ENCODE peak calls at places on chromosomes 1 and 21, in seven cellular contexts. S is Calu3, I is psoas muscle, K is cardiac muscle cell, W is AG10803, M is astrocyte of the spinal cord, H is K562. E is an unnamed sample.
A peak's percentile ranks its signal among the peaks of the same experiment; 100 is the strongest.

GRCh38 chr1:15693371-15693770 is 9.3 kb downstream of the PLEKHM2 start:
- DNase-seq in S (no peak), K (no peak), W (no peak), I (no peak), M (no peak), H (no peak), E (no peak)

GRCh38 chr21:36052860-36053766 is 7.2 kb downstream of the SETD4 start:
- DNase-seq in M (no peak), I (no peak), K (no peak), H (no peak), W (no peak), S (no peak), E (no peak)

GRCh38 chr1:224502459-224503160 is 68.0 kb upstream of the WDR26 start:
- DNase-seq in K (no peak), M (peak; percentile 49), W (no peak), I (no peak), S (no peak), H (peak; percentile 57), E (no peak)

GRCh38 chr1:233777571-233777970 is 126.9 kb upstream of the SLC35F3 start:
- DNase-seq in I (no peak), S (no peak), W (no peak), M (no peak), H (no peak), K (no peak), E (no peak)

GRCh38 chr1:89743788-89744187 is 77.0 kb upstream of the LRRC8D start:
- DNase-seq in W (peak; percentile 49), I (no peak), S (no peak), M (no peak), K (no peak), H (no peak), E (peak; percentile 10)

GRCh38 chr1:214590696-214591095 is 12.3 kb upstream of the CENPF start:
- DNase-seq in K (no peak), S (no peak), H (no peak), W (no peak), I (no peak), M (no peak), E (no peak)

GRCh38 chr1:234089396-234089795 is 184.9 kb downstream of the SLC35F3 start:
- DNase-seq in I (no peak), S (peak; percentile 8), M (no peak), K (no peak), H (peak; percentile 26), W (no peak), E (no peak)

GRCh38 chr1:39852876-39853275 is 30.4 kb downstream of the TRIT1 start:
- DNase-seq in I (no peak), K (no peak), W (no peak), H (no peak), S (no peak), M (no peak), E (no peak)

GRCh38 chr1:227939791-227940771 is 7.7 kb downstream of the WNT9A start:
- DNase-seq in K (no peak), H (no peak), W (no peak), S (no peak), M (no peak), I (no peak), E (no peak)

GRCh38 chr1:159922499-159923202 is 2.7 kb downstream of the TAGLN2 start:
- DNase-seq in S (peak; percentile 58), K (no peak), H (peak; percentile 56), W (peak; percentile 48), I (peak; percentile 56), M (no peak), E (peak; percentile 64)

GRCh38 chr1:46246548-46247432 is 773 bp upstream of the RAD54L start:
- DNase-seq in H (peak; percentile 69), K (no peak), M (no peak), W (peak; percentile 36), I (peak; percentile 40), S (no peak), E (peak; percentile 42)

GRCh38 chr1:182197555-182197954 is 136.0 kb upstream of the ZNF648 start:
- DNase-seq in W (peak; percentile 44), M (no peak), I (peak; percentile 40), H (no peak), K (no peak), S (no peak), E (no peak)

GRCh38 chr1:116763787-116764465 is 9.7 kb downstream of the CD2 start:
- DNase-seq in M (no peak), K (peak; percentile 46), S (peak; percentile 18), H (peak; percentile 75), I (no peak), W (no peak), E (no peak)

GRCh38 chr1:232170909-232171308 is 459.0 kb downstream of the SIPA1L2 start:
- DNase-seq in S (no peak), H (no peak), W (no peak), M (no peak), K (no peak), I (no peak), E (no peak)

GRCh38 chr1:218679988-218680743 is 335.0 kb downstream of the TGFB2 start:
- DNase-seq in K (no peak), H (no peak), I (no peak), M (peak; percentile 42), W (no peak), S (no peak), E (no peak)

GRCh38 chr1:121483961-121484424 is 299.2 kb downstream of the SRGAP2C start:
- DNase-seq in I (no peak), K (no peak), S (no peak), M (peak; percentile 41), W (peak; percentile 86), H (no peak), E (peak; percentile 97)

GRCh38 chr1:212514782-212515181 is 82.1 kb downstream of the NENF start:
- DNase-seq in M (no peak), W (no peak), S (no peak), H (no peak), K (no peak), I (peak; percentile 20), E (no peak)

GRCh38 chr1:51669191-51669590 is 52.3 kb downstream of the OSBPL9 start:
- DNase-seq in I (no peak), H (no peak), W (no peak), M (no peak), K (no peak), S (no peak), E (no peak)

GRCh38 chr21:36385909-36386642 is 884 bp downstream of the CHAF1B start:
- DNase-seq in K (no peak), H (no peak), S (no peak), M (no peak), W (peak; percentile 23), I (no peak), E (peak; percentile 21)

GRCh38 chr1:59682405-59683080 is 132.2 kb upstream of the HOOK1 start:
- DNase-seq in S (no peak), H (no peak), W (peak; percentile 23), K (no peak), I (no peak), M (peak; percentile 52), E (peak; percentile 26)

GRCh38 chr1:235643837-235644692 is 5.5 kb downstream of the GNG4 start:
- DNase-seq in S (no peak), M (no peak), H (no peak), I (no peak), K (no peak), W (no peak), E (no peak)

GRCh38 chr1:29387210-29387609 is 150.9 kb downstream of the PTPRU start:
- DNase-seq in M (no peak), I (no peak), W (no peak), H (no peak), S (no peak), K (no peak), E (no peak)

GRCh38 chr1:21664806-21665588 is 4.2 kb downstream of the RAP1GAP start:
- DNase-seq in K (no peak), I (no peak), W (no peak), H (no peak), M (no peak), S (no peak), E (no peak)

GRCh38 chr1:180630408-180631196 is 1.2 kb upstream of the XPR1 start:
- DNase-seq in H (no peak), W (no peak), M (no peak), S (no peak), I (no peak), K (no peak), E (no peak)

GRCh38 chr1:40662864-40663263 is 2.6 kb downstream of the RIMS3 start:
- DNase-seq in W (peak; percentile 20), H (no peak), I (no peak), M (peak; percentile 9), K (no peak), S (no peak), E (peak; percentile 9)

GRCh38 chr1:210301254-210301955 is 27.3 kb upstream of the HHAT start:
- DNase-seq in W (peak; percentile 87), I (no peak), H (no peak), S (no peak), M (peak; percentile 24), K (peak; percentile 13), E (peak; percentile 64)

GRCh38 chr1:218349365-218350021 is 4.4 kb downstream of the TGFB2 start:
- DNase-seq in M (no peak), S (no peak), W (no peak), H (no peak), K (no peak), I (no peak), E (no peak)

GRCh38 chr1:32215629-32216505 is 6.3 kb downstream of the TMEM234 start:
- DNase-seq in I (no peak), H (peak; percentile 76), W (peak; percentile 64), K (peak; percentile 80), S (peak; percentile 74), M (peak; percentile 56), E (peak; percentile 68)

GRCh38 chr1:192448026-192448578 is 127.5 kb upstream of the RGS1 start:
- DNase-seq in H (no peak), S (no peak), M (no peak), K (no peak), W (peak; percentile 5), I (no peak), E (no peak)

GRCh38 chr1:23591460-23592208 is 32.3 kb upstream of the ID3 start:
- DNase-seq in I (peak; percentile 26), S (no peak), M (no peak), K (no peak), H (peak; percentile 35), W (no peak), E (no peak)

GRCh38 chr1:223479261-223479660 is 86.0 kb downstream of the CCDC185 start:
- DNase-seq in H (no peak), S (no peak), I (no peak), M (no peak), W (no peak), K (no peak), E (no peak)

GRCh38 chr21:26798856-26799751 is 46.1 kb downstream of the ADAMTS1 start:
- DNase-seq in K (no peak), I (no peak), W (no peak), M (peak; percentile 42), S (no peak), H (no peak), E (no peak)

GRCh38 chr1:98331232-98331631 is 330.3 kb upstream of the SNX7 start:
- DNase-seq in S (no peak), M (peak; percentile 76), I (no peak), W (peak; percentile 60), K (no peak), H (no peak), E (peak; percentile 37)

GRCh38 chr1:90381598-90381997 is 335.5 kb downstream of the BARHL2 start:
- DNase-seq in H (no peak), M (no peak), W (no peak), I (no peak), K (no peak), S (no peak), E (no peak)

GRCh38 chr1:26045712-26046312 is at the start of gene SLC30A2:
- DNase-seq in S (peak; percentile 5), K (peak; percentile 57), M (no peak), I (no peak), W (no peak), H (peak; percentile 55), E (no peak)

GRCh38 chr1:51784997-51785421 is 93.5 kb downstream of the NRDC start:
- DNase-seq in I (no peak), S (no peak), M (no peak), H (no peak), W (no peak), K (peak; percentile 61), E (peak; percentile 55)

E was measured in fibroblast of the aortic adventitia.